ENCODE peak calls at places on chromosomes 7 and 10, in five cellular contexts. W, O, J, X and F are unnamed samples.

GRCh38 chr7:158541330-158542010 is 46.2 kb downstream of the PTPRN2 start:
- DNase-seq in W (peak; percentile 69), O (no peak), J (no peak), X (peak; percentile 89), F (no peak)

GRCh38 chr7:114085592-114086490 is 167.0 kb upstream of the PPP1R3A start:
- DNase-seq in W (peak; percentile 32), O (no peak), J (peak; percentile 54), X (peak; percentile 70), F (peak; percentile 75)

GRCh38 chr10:86759073-86759672 is 2.8 kb downstream of the BMPR1A start:
- DNase-seq in W (no peak), O (no peak), J (no peak), X (no peak), F (no peak)

GRCh38 chr7:135971366-135971725 is 5.8 kb downstream of the MTPN start:
- DNase-seq in W (no peak), O (no peak), J (no peak), X (no peak), F (no peak)

GRCh38 chr7:104603957-104604356 is 275.6 kb downstream of the LHFPL3 start:
- DNase-seq in W (no peak), O (no peak), J (no peak), X (no peak), F (peak; percentile 12)

GRCh38 chr10:79007037-79007842 is 61.5 kb upstream of the ZMIZ1 start:
- DNase-seq in W (no peak), O (no peak), J (no peak), X (no peak), F (no peak)

GRCh38 chr7:27182285-27182827 is 2.7 kb downstream of the HOXA11 start:
- DNase-seq in W (no peak), O (no peak), J (no peak), X (no peak), F (peak; percentile 7)

GRCh38 chr7:94062372-94062771 is 58.2 kb upstream of the BET1 start:
- DNase-seq in W (no peak), O (no peak), J (no peak), X (no peak), F (no peak)

GRCh38 chr7:232571-233455 is 40.4 kb downstream of the FAM20C start:
- DNase-seq in W (no peak), O (peak; percentile 36), J (no peak), X (no peak), F (no peak)

GRCh38 chr7:151936207-151936606 is 20.0 kb upstream of the GALNTL5 start:
- DNase-seq in W (peak; percentile 57), O (no peak), J (no peak), X (peak; percentile 76), F (no peak)

GRCh38 chr7:142412551-142413193 is 154.8 kb upstream of the PRSS58 start:
- DNase-seq in W (peak; percentile 58), O (no peak), J (no peak), X (no peak), F (peak; percentile 42)
- TF ChIP-seq CTCF in W (peak; percentile 68), O (peak; percentile 75), J (peak; percentile 41), X (peak; percentile 17), F (peak; percentile 73)

DNA sequence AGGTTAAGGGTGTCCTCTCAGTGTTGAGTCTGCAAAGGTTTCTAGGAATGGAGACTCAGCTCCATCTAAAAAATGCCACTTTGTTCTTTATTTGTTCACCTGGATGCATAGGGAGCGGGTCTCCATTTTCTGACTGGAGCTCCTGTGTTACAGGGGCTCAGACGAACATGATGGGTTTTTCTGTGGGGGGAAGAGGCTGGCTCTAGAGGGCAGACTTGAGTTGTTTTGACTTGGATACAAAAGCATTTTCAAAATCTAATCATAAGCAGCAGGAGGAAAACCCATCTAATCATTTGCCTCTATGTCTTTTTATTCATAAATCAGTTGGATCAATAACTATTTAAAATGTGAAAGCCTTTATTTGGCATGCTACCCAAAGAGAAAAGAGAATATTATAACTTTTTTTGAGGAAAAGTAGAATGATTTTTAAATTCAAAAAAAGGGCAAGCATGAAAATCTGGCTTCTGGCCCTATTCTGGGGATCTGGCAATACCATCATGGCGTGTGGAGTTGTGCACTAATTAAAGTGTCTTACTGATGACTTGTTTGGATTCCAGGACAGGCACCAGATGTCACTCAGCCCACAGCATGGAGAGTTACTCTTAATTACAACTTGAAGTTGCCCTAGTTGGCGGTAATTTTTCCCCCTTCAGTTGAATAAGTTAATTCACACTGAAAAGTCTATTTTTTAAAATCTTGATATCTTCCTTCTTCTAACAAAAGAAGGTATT is 594.9 kb downstream of the REEP3 start:
- DNase-seq in W (peak; percentile 9), O (no peak), J (no peak), X (no peak), F (peak; percentile 49)
- TF ChIP-seq CTCF in W (peak; percentile 58), O (peak; percentile 22), J (no peak), X (no peak), F (peak; percentile 43)

GRCh38 chr7:77293046-77293445 is 93.4 kb upstream of the FGL2 start:
- DNase-seq in W (no peak), O (no peak), J (no peak), X (no peak), F (no peak)
- TF ChIP-seq CTCF in W (no peak), O (no peak), J (no peak), X (no peak), F (no peak)

GRCh38 chr7:77537595-77538185 is 595 bp downstream of the PTPN12 start:
- DNase-seq in W (peak; percentile 63), O (no peak), J (peak; percentile 35), X (peak; percentile 72), F (peak; percentile 60)

GRCh38 chr7:77537136-77537594 is at the start of gene PTPN12:
- DNase-seq in W (no peak), O (no peak), J (no peak), X (no peak), F (no peak)

GRCh38 chr7:77538186-77538907 is 1.3 kb downstream of the PTPN12 start:
- DNase-seq in W (peak; percentile 37), O (peak; percentile 54), J (no peak), X (peak; percentile 41), F (peak; percentile 74)

GRCh38 chr7:77536017-77536412 is 1.1 kb upstream of the PTPN12 start:
- DNase-seq in W (no peak), O (no peak), J (no peak), X (no peak), F (no peak)

GRCh38 chr7:77536413-77537135 is 521 bp upstream of the PTPN12 start:
- DNase-seq in W (peak; percentile 99), O (peak; percentile 65), J (peak; percentile 92), X (peak; percentile 100), F (peak; percentile 99)
- TF ChIP-seq CTCF in W (no peak), O (no peak), J (no peak), X (no peak), F (no peak)

GRCh38 chr7:103524042-103524907 is 78.3 kb upstream of the SLC26A5 start:
- DNase-seq in W (peak; percentile 18), O (no peak), J (no peak), X (no peak), F (no peak)
- TF ChIP-seq CTCF in W (no peak), O (peak; percentile 41), J (no peak), X (no peak), F (no peak)

DNA sequence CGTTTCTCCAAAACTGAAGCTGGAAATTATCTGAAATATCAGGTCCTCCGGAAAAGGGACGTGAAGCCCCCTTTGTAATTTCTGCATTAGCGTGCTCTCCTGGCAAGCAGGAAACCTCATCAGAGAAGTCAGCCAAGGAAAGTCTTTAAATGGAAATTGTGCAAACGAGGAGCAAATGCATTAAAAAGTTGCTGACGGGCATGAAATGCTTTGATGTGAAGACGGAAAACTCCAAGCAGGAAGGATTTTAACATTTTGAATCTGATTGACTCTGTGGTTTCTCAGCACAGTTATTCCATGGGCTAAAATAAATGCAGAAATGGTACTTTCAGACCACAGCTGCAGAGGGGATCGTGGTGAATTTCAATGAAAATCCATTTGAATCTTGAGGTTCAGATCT is 167.7 kb downstream of the AHR start:
- DNase-seq in W (no peak), O (no peak), J (no peak), X (no peak), F (no peak)
- TF ChIP-seq CTCF in W (no peak), O (no peak), J (no peak), X (no peak), F (no peak)